ENCODE peak calls at places on chromosome 1, in five cellular contexts. V, O, C, A and J are unnamed samples.

GRCh38 chr1:61741682-61742619 is at the start of gene PATJ:
- DNase-seq in V (peak), O (peak), C (peak), A (peak), J (peak)

GRCh38 chr1:154573168-154573510 is 5.6 kb downstream of the CHRNB2 start:
- DNase-seq in V (no peak), O (no peak), C (no peak), A (no peak), J (no peak)

GRCh38 chr1:3651011-3651938 is 1.0 kb upstream of the TP73 start:
- DNase-seq in V (no peak), O (no peak), C (no peak), A (peak), J (no peak)

GRCh38 chr1:12450090-12450764 is 167.8 kb downstream of the DHRS3 start:
- DNase-seq in V (no peak), O (no peak), C (no peak), A (no peak), J (no peak)

GRCh38 chr1:55262822-55263221 is 47.7 kb upstream of the USP24 start:
- DNase-seq in V (no peak), O (peak), C (no peak), A (no peak), J (peak)

GRCh38 chr1:155169541-155169940 is 3.6 kb downstream of the KRTCAP2 start:
- DNase-seq in V (no peak), O (no peak), C (no peak), A (no peak), J (no peak)

GRCh38 chr1:113390871-113391642 is 742 bp downstream of the MAGI3 start:
- DNase-seq in V (peak), O (peak), C (peak), A (peak), J (peak)

GRCh38 chr1:48109390-48110009 is 112.3 kb upstream of the TRABD2B start:
- DNase-seq in V (peak), O (peak), C (no peak), A (no peak), J (peak)

GRCh38 chr1:238991730-238992490 is 394.5 kb upstream of the CHRM3 start:
- DNase-seq in V (peak), O (no peak), C (no peak), A (no peak), J (no peak)

GRCh38 chr1:207181838-207182237 is 77.8 kb downstream of the C4BPA start:
- DNase-seq in V (no peak), O (peak), C (no peak), A (no peak), J (peak)

GRCh38 chr1:152481869-152482664 is 28.5 kb upstream of the LCE5A start:
- DNase-seq in V (no peak), O (no peak), C (no peak), A (no peak), J (no peak)

GRCh38 chr1:145690587-145691558 is 16.3 kb downstream of the PDZK1 start:
- DNase-seq in V (no peak), O (peak), C (no peak), A (no peak), J (peak)

GRCh38 chr1:228837817-228838716 is 102.8 kb downstream of the RHOU start:
- DNase-seq in V (no peak), O (peak), C (peak), A (peak), J (peak)